ENCODE peak calls at places on chromosome 15, in six cellular contexts. One of them, this sample, is unnamed.

GRCh38 chr15:65408370-65409283 is 14.1 kb downstream of the IGDCC4 start:
- DNase-seq in HCT116: no peak
- DNase-seq in H1: no peak
- DNase-seq in K562: no peak
- DNase-seq in HepG2: no peak
- DNase-seq in SK-N-SH: no peak
- DNase-seq in this sample: no peak

GRCh38 chr15:39243396-39243795 is 337.5 kb upstream of the THBS1 start:
- DNase-seq in HCT116: no peak
- DNase-seq in H1: no peak
- DNase-seq in K562: no peak
- DNase-seq in HepG2: no peak
- DNase-seq in SK-N-SH: no peak
- DNase-seq in this sample: no peak

GRCh38 chr15:81530271-81530670 is 156.3 kb upstream of the TMC3 start:
- DNase-seq in HCT116: no peak
- DNase-seq in H1: no peak
- DNase-seq in K562: no peak
- DNase-seq in HepG2: no peak
- DNase-seq in SK-N-SH: no peak
- DNase-seq in this sample: no peak

GRCh38 chr15:43187544-43188155 is 2.4 kb downstream of the CCNDBP1 start:
- DNase-seq in HCT116: peak
- DNase-seq in H1: no peak
- DNase-seq in K562: peak
- DNase-seq in HepG2: peak
- DNase-seq in SK-N-SH: peak
- DNase-seq in this sample: peak

GRCh38 chr15:62940755-62941361 is 101.7 kb upstream of the TPM1 start:
- DNase-seq in HCT116: no peak
- DNase-seq in H1: no peak
- DNase-seq in K562: no peak
- DNase-seq in HepG2: no peak
- DNase-seq in SK-N-SH: peak
- DNase-seq in this sample: no peak

GRCh38 chr15:45429974-45430792 is 51.8 kb upstream of the GATM start:
- DNase-seq in HCT116: no peak
- DNase-seq in H1: peak
- DNase-seq in K562: peak
- DNase-seq in HepG2: peak
- DNase-seq in SK-N-SH: peak
- DNase-seq in this sample: peak

GRCh38 chr15:41607033-41607432 is 48.0 kb downstream of the TYRO3 start:
- DNase-seq in HCT116: no peak
- DNase-seq in H1: no peak
- DNase-seq in K562: no peak
- DNase-seq in HepG2: no peak
- DNase-seq in SK-N-SH: no peak
- DNase-seq in this sample: no peak

GRCh38 chr15:99918072-99918471 is 184.8 kb upstream of the LYSMD4 start:
- DNase-seq in HCT116: no peak
- DNase-seq in H1: no peak
- DNase-seq in K562: no peak
- DNase-seq in HepG2: no peak
- DNase-seq in SK-N-SH: no peak
- DNase-seq in this sample: no peak

GRCh38 chr15:62521396-62521795 is 356.3 kb upstream of the C2CD4B start:
- DNase-seq in HCT116: no peak
- DNase-seq in H1: no peak
- DNase-seq in K562: no peak
- DNase-seq in HepG2: no peak
- DNase-seq in SK-N-SH: no peak
- DNase-seq in this sample: no peak

GRCh38 chr15:39582286-39582976 is 1.6 kb downstream of the THBS1 start:
- DNase-seq in HCT116: no peak
- DNase-seq in H1: no peak
- DNase-seq in K562: no peak
- DNase-seq in HepG2: no peak
- DNase-seq in SK-N-SH: no peak
- DNase-seq in this sample: no peak

GRCh38 chr15:41971089-41971892 is 1.1 kb downstream of the EHD4 start:
- DNase-seq in HCT116: peak
- DNase-seq in H1: no peak
- DNase-seq in K562: peak
- DNase-seq in HepG2: peak
- DNase-seq in SK-N-SH: peak
- DNase-seq in this sample: peak

GRCh38 chr15:37125143-37125542 is 24.8 kb upstream of the MEIS2 start:
- DNase-seq in HCT116: no peak
- DNase-seq in H1: no peak
- DNase-seq in K562: no peak
- DNase-seq in HepG2: no peak
- DNase-seq in SK-N-SH: no peak
- DNase-seq in this sample: no peak

GRCh38 chr15:100525894-100526512 is 2.7 kb downstream of the CERS3 start:
- DNase-seq in HCT116: no peak
- DNase-seq in H1: no peak
- DNase-seq in K562: no peak
- DNase-seq in HepG2: no peak
- DNase-seq in SK-N-SH: no peak
- DNase-seq in this sample: no peak

GRCh38 chr15:43794269-43795037 is 2.3 kb downstream of the SERF2 start:
- DNase-seq in HCT116: no peak
- DNase-seq in H1: no peak
- DNase-seq in K562: no peak
- DNase-seq in HepG2: no peak
- DNase-seq in SK-N-SH: no peak
- DNase-seq in this sample: no peak

DNA sequence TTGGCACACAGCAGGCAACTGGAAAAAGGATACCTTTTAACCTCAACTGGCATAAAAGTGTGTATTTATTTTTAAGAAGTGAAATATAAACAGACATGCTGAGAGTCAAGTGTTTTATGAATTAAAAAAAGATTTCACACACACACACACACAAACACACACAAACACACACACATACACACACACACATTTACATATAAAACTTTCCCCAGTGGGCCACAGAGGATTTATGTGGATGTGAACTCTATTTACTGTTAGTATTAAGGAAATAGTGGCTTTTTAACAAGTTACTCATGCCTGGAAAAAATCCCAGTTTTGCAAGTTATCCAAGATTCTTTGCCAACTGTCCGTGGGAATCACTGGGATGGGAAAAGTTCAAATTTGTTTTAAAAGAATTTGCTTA is 725.9 kb upstream of the NR2F2 start:
- DNase-seq in HCT116: no peak
- DNase-seq in H1: no peak
- DNase-seq in K562: no peak
- DNase-seq in HepG2: no peak
- DNase-seq in SK-N-SH: no peak
- DNase-seq in this sample: no peak
- TF ChIP-seq JUND in HCT116: no peak
- TF ChIP-seq JUND in H1: no peak
- TF ChIP-seq JUND in K562: no peak
- TF ChIP-seq JUND in HepG2: no peak
- TF ChIP-seq JUND in SK-N-SH: peak
- TF ChIP-seq JUND in this sample: no peak

GRCh38 chr15:92069308-92070244 is 216.1 kb downstream of the SLCO3A1 start:
- DNase-seq in HCT116: peak
- DNase-seq in H1: no peak
- DNase-seq in K562: peak
- DNase-seq in HepG2: no peak
- DNase-seq in SK-N-SH: no peak
- DNase-seq in this sample: no peak

GRCh38 chr15:92068121-92068520 is 214.6 kb downstream of the SLCO3A1 start:
- DNase-seq in HCT116: no peak
- DNase-seq in H1: no peak
- DNase-seq in K562: no peak
- DNase-seq in HepG2: no peak
- DNase-seq in SK-N-SH: no peak
- DNase-seq in this sample: no peak

GRCh38 chr15:92074161-92074560 is 220.7 kb downstream of the SLCO3A1 start:
- DNase-seq in HCT116: no peak
- DNase-seq in H1: no peak
- DNase-seq in K562: no peak
- DNase-seq in HepG2: no peak
- DNase-seq in SK-N-SH: no peak
- DNase-seq in this sample: no peak

GRCh38 chr15:92073044-92073785 is 219.7 kb downstream of the SLCO3A1 start:
- DNase-seq in HCT116: no peak
- DNase-seq in H1: no peak
- DNase-seq in K562: no peak
- DNase-seq in HepG2: no peak
- DNase-seq in SK-N-SH: no peak
- DNase-seq in this sample: no peak

DNA sequence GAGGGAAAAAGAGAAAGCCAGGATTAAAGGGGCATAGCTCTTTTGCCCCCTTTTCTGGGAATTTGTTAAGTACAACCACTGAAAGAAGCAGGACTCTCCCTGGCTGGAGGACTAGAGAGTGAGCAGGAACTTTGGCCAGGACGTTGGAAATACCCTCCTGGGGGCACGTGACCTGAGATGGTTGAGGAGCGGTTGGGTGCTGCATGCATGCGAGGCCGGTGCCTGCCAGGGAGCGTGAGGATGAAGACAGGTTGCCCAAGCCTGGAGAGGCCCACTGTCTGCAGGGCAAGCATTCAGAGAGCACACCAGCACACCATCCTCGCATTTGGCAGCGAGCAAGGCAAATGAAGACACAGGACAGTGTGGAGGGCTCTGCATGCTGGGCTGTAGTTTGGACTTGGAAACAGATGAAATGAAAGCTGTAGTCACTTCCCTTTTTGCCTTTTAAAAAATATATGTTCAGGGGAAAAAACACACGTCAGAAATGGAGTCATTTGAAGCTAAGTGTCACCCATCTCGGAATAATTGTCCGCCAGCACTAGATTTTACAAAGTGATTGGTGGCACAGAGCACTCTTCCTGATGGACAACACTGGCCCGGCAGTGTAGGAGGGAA is 217.6 kb downstream of the SLCO3A1 start:
- DNase-seq in HCT116: no peak
- DNase-seq in H1: no peak
- DNase-seq in K562: no peak
- DNase-seq in HepG2: no peak
- DNase-seq in SK-N-SH: no peak
- DNase-seq in this sample: no peak
- TF ChIP-seq JUND in HCT116: no peak
- TF ChIP-seq JUND in H1: no peak
- TF ChIP-seq JUND in K562: no peak
- TF ChIP-seq JUND in HepG2: no peak
- TF ChIP-seq JUND in SK-N-SH: no peak
- TF ChIP-seq JUND in this sample: no peak

DNA sequence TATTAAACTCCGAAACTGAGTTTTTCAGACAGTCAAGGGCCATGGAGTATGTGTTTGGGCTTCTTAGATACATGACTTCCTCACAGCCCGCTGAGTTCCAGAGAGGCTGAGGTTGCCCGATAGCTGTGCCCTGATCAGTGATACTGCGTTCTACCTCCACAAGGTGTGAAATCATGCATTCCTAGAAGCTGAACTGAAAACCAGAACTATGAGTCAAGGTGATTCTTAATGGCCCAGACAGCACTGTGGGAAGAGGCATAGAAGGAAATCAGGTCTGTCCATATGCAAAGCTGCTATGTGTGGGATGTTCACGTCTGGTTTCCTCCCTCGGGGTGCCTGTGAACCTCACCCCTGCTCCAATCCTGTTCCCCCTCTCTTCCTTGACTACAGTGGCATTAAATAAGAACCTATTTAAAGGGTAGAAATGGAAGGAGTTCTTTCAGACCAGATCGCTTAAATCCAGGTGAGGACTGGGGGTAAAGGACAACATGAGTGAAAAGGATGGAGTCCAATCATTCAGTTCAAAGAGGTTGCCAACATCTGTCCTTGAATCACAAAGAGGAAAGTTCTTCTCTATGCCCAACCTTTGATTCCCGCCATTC is 74.3 kb downstream of the MYO1E start:
- DNase-seq in HCT116: peak
- DNase-seq in H1: no peak
- DNase-seq in K562: no peak
- DNase-seq in HepG2: no peak
- DNase-seq in SK-N-SH: no peak
- DNase-seq in this sample: no peak
- TF ChIP-seq JUND in HCT116: peak
- TF ChIP-seq JUND in H1: no peak
- TF ChIP-seq JUND in K562: no peak
- TF ChIP-seq JUND in HepG2: no peak
- TF ChIP-seq JUND in SK-N-SH: no peak
- TF ChIP-seq JUND in this sample: no peak

DNA sequence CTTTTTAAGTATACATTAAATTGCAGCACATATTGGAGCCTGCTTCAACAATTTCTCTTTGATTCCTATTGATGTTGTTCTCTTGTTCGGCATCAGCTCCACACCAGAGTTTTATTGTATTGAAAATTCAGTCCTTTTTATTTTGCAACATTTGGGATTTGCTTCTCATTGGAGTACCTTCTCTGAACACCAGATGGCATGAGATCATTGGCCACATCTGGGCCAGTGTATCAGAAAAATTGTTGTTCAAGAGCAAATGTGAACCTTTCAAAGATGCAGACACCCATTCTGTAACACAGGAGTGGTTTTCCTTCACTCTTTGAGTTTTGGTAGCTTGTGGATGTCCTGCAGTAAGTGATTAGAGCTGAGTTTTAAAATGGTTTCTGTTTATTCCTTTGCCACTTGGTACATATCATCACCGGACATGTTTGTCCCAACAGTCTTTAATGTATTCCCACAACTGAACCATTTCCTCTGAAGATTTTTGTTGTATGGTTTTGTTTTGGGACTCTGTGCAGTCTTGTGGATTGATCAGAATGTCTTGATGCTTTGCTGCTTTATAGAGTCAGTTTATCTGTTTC is 96.1 kb downstream of the MCTP2 start:
- DNase-seq in HCT116: peak
- DNase-seq in H1: no peak
- DNase-seq in K562: peak
- DNase-seq in HepG2: peak
- DNase-seq in SK-N-SH: peak
- DNase-seq in this sample: no peak
- TF ChIP-seq JUND in HCT116: no peak
- TF ChIP-seq JUND in H1: no peak
- TF ChIP-seq JUND in K562: no peak
- TF ChIP-seq JUND in HepG2: no peak
- TF ChIP-seq JUND in SK-N-SH: no peak
- TF ChIP-seq JUND in this sample: no peak

GRCh38 chr15:74307827-74308642 is 59.4 kb downstream of the CYP11A1 start:
- DNase-seq in HCT116: peak
- DNase-seq in H1: no peak
- DNase-seq in K562: peak
- DNase-seq in HepG2: peak
- DNase-seq in SK-N-SH: peak
- DNase-seq in this sample: peak
- TF ChIP-seq JUND in HCT116: no peak
- TF ChIP-seq JUND in H1: no peak
- TF ChIP-seq JUND in K562: no peak
- TF ChIP-seq JUND in HepG2: no peak
- TF ChIP-seq JUND in SK-N-SH: no peak
- TF ChIP-seq JUND in this sample: no peak

DNA sequence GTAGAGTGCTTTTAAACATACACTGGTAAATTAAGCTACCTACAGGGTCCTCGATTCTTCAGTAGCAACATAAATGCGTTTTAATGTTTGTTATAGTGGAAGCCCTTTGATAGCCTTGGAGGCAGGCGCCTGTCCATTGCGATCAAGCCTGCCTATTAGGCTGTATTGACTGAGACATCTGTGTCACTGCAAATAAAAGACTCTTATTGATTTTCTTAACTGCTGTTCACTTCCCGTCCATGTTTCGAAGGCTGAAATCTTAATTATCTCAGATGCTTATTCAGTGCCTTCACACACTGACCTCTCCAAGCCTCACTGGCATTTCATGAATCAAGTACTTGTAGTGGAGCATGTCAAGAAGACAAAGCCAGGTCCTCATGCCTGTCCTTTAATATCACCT is 51.1 kb downstream of the MAP2K5 start:
- DNase-seq in HCT116: no peak
- DNase-seq in H1: no peak
- DNase-seq in K562: no peak
- DNase-seq in HepG2: no peak
- DNase-seq in SK-N-SH: no peak
- DNase-seq in this sample: no peak
- TF ChIP-seq JUND in HCT116: no peak
- TF ChIP-seq JUND in H1: no peak
- TF ChIP-seq JUND in K562: no peak
- TF ChIP-seq JUND in HepG2: no peak
- TF ChIP-seq JUND in SK-N-SH: no peak
- TF ChIP-seq JUND in this sample: no peak

This sample was measured in T47D.